ENCODE peak calls at places on chromosomes 12 and 14, in eight cellular contexts. C, Y, E, S, T, G, Z and H are unnamed samples.

GRCh38 chr12:98373019-98373554 is 142.3 kb upstream of the TMPO start:
- DNase-seq in C (no peak), Y (no peak), Z (peak), T (no peak), S (no peak), E (no peak), G (no peak), H (peak)

GRCh38 chr12:54723653-54724256 is 75.6 kb upstream of the DCD start:
- DNase-seq in C (no peak), Y (no peak), G (no peak), E (no peak), T (no peak), S (no peak), Z (peak), H (peak)

GRCh38 chr14:89427426-89428162 is 10.6 kb upstream of the FOXN3 start:
- DNase-seq in C (no peak), Y (no peak), Z (no peak), S (no peak), T (peak), G (no peak), E (no peak), H (no peak)

GRCh38 chr12:112978163-112979081 is at the start of gene OAS2:
- DNase-seq in Z (peak), C (peak), S (peak), T (peak), G (peak), E (peak), Y (no peak), H (peak)

GRCh38 chr12:62862259-62862881 is 72.6 kb downstream of the PPM1H start:
- DNase-seq in C (no peak), G (no peak), T (no peak), Z (peak), E (no peak), Y (no peak), S (no peak), H (no peak)

GRCh38 chr12:11601647-11602046 is 47.8 kb upstream of the ETV6 start:
- DNase-seq in E (no peak), T (no peak), Z (no peak), Y (no peak), C (no peak), S (no peak), G (no peak), H (no peak)

GRCh38 chr14:65833256-65833880 is 420.8 kb downstream of the FUT8 start:
- DNase-seq in T (no peak), Z (no peak), S (no peak), C (no peak), E (peak), Y (no peak), G (no peak), H (no peak)

GRCh38 chr12:116592116-116592637 is 33.0 kb downstream of the MAP1LC3B2 start:
- DNase-seq in E (peak), Y (no peak), G (peak), Z (no peak), S (peak), T (no peak), C (peak), H (peak)

GRCh38 chr12:7001921-7002591 is 16.2 kb downstream of the LPCAT3 start:
- DNase-seq in E (no peak), Z (no peak), Y (no peak), G (no peak), T (no peak), S (no peak), C (no peak), H (no peak)

GRCh38 chr12:54210400-54210790 is 21.6 kb upstream of the SMUG1 start:
- DNase-seq in C (no peak), Z (no peak), T (no peak), E (no peak), Y (no peak), S (no peak), G (no peak), H (no peak)

GRCh38 chr12:120737557-120738251 is 12.1 kb downstream of the ACADS start:
- DNase-seq in G (no peak), Z (no peak), E (no peak), Y (no peak), C (no peak), S (no peak), T (no peak), H (no peak)

GRCh38 chr12:92927055-92927435 is 2.0 kb downstream of the EEA1 start:
- DNase-seq in Z (peak), Y (no peak), C (no peak), G (no peak), S (no peak), E (no peak), T (no peak), H (no peak)

GRCh38 chr12:67434653-67435375 is 165.7 kb downstream of the CAND1 start:
- DNase-seq in E (no peak), C (no peak), Z (peak), S (no peak), Y (peak), T (no peak), G (no peak), H (no peak)

DNA sequence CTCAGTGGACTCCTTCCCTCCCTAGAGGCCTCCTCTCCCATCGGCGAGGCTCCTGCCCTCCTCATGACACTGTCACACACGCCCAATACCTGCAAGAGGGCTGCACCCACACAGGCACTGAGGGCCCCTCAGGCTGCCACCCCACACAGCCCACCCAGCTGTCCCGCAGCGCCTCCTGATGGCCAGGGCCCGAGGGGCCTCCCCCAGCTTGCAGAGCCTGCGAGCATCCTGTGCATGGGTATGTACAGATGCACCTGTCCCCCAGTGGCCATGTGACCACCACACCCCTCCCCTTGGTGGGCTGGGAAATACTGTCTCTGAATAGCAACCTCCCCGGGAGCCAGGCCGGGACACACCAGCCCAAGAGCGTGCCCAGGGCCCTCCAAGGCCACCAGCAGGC is 19.0 kb upstream of the NUDT14 start:
- DNase-seq in E (no peak), Y (no peak), T (no peak), G (no peak), S (no peak), C (no peak), Z (no peak), H (no peak)
- TF ChIP-seq CTCF in E (no peak), Y (no peak), T (no peak), G (no peak), S (no peak), C (no peak), Z (no peak), H (no peak)

GRCh38 chr14:64745511-64746041 is 41.4 kb downstream of the PLEKHG3 start:
- DNase-seq in T (no peak), G (no peak), Z (no peak), S (no peak), E (peak), Y (no peak), C (no peak), H (no peak)
- TF ChIP-seq CTCF in T (peak), G (no peak), Z (no peak), S (no peak), E (no peak), Y (peak), C (no peak), H (no peak)

DNA sequence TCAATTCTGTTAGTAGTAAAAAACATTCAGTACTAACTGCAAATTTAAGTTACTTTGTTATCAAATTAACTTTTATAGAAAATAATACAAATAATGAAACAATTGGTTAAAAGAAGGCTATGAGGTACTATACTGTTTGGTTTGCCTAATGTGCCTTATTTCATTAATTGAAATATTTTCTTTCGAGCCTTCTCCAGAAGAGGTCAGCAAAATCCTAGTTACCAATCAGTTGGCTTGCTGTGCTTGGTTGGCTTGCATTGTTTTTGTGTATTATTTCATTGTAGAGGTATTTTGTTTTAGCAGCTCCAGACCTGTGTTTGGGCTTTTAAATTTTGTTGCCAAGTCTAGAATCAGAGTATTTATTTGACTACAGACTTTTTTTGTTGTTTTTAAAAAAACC is 68.5 kb downstream of the AEBP2 start:
- DNase-seq in C (no peak), Z (no peak), T (no peak), S (no peak), E (no peak), G (no peak), Y (no peak), H (no peak)
- TF ChIP-seq CTCF in C (peak), Z (peak), T (no peak), S (no peak), E (peak), G (peak), Y (peak), H (no peak)

DNA sequence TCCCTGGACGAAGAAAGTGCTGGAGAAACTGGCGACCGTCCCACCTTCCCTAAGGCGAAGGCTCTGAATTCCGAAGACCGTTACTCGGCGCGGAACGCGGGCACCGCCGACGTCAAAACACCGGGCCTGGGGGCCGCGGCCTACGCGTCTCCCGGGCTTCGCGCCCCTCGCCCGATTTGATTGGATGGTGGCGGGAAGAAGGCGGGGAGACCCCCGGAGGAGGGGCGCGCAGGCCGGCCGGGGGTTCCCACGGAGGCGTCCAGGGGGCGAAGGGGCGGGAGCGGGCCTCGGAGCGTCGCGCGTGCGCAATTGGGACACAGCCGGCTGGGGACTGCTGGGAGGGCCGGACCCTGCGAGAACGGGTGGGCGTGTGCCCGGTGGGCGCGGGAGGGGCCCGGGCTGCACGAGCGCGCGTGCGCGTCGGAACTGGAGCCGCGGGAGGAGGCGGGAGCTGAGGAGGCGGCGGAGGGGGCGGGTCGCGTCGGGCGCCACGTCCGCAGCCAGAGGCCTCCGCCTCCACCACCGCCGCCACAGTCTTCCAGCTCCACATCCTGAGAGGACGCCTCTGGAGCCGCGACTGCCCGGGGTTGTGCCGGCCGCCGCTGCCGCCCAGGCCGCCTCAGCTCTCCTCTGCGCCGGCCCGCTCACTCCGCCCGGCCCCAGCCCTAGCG is at the start of gene TMEM263:
- DNase-seq in Y (peak), Z (peak), C (peak), E (peak), G (peak), S (peak), T (peak), H (peak)
- TF ChIP-seq CTCF in Y (no peak), Z (no peak), C (no peak), E (no peak), G (no peak), S (no peak), T (no peak), H (no peak)

GRCh38 chr14:60602312-60602711 is 47.0 kb downstream of the SIX1 start:
- DNase-seq in G (no peak), T (no peak), E (no peak), C (no peak), S (no peak), Z (no peak), Y (no peak), H (no peak)
- TF ChIP-seq CTCF in G (no peak), T (no peak), E (no peak), C (no peak), S (no peak), Z (no peak), Y (no peak), H (no peak)

GRCh38 chr14:101337053-101337452 is 224.2 kb upstream of the DIO3 start:
- DNase-seq in C (no peak), Y (no peak), E (no peak), G (no peak), T (no peak), Z (no peak), S (no peak), H (no peak)
- TF ChIP-seq CTCF in C (no peak), Y (no peak), E (no peak), G (no peak), T (no peak), Z (no peak), S (no peak), H (no peak)

GRCh38 chr14:64761441-64762043 is 57.3 kb downstream of the PLEKHG3 start:
- DNase-seq in T (no peak), E (peak), Z (no peak), G (peak), S (no peak), C (no peak), Y (no peak), H (peak)
- TF ChIP-seq CTCF in T (no peak), E (no peak), Z (no peak), G (no peak), S (peak), C (no peak), Y (peak), H (no peak)